ENCODE peak calls at places on chromosome 16, in six cellular contexts. K, V, F, L, E and Z are unnamed samples.

GRCh38 chr16:48971571-48972071 is 310.0 kb downstream of the CBLN1 start:
- DNase-seq in K (peak), V (no peak), F (no peak), L (no peak), E (no peak), Z (no peak)

GRCh38 chr16:31487720-31488629 is 5.1 kb downstream of the SLC5A2 start:
- DNase-seq in K (no peak), V (peak), F (no peak), L (peak), E (no peak), Z (no peak)

GRCh38 chr16:57938936-57939871 is 31.7 kb downstream of the CNGB1 start:
- DNase-seq in K (peak), V (no peak), F (no peak), L (peak), E (no peak), Z (no peak)

GRCh38 chr16:86609115-86609514 is 30.8 kb downstream of the FOXL1 start:
- DNase-seq in K (no peak), V (no peak), F (no peak), L (no peak), E (no peak), Z (no peak)

GRCh38 chr16:87664792-87665191 is 62.5 kb downstream of the JPH3 start:
- DNase-seq in K (no peak), V (no peak), F (no peak), L (no peak), E (no peak), Z (no peak)

GRCh38 chr16:83627996-83628395 is 179.8 kb upstream of the HSBP1 start:
- DNase-seq in K (no peak), V (no peak), F (no peak), L (peak), E (no peak), Z (no peak)

GRCh38 chr16:15952265-15952711 is 2.9 kb downstream of the ABCC1 start:
- DNase-seq in K (no peak), V (peak), F (no peak), L (peak), E (no peak), Z (no peak)

GRCh38 chr16:86391987-86392386 is 118.3 kb upstream of the FOXF1 start:
- DNase-seq in K (no peak), V (no peak), F (no peak), L (peak), E (no peak), Z (no peak)

GRCh38 chr16:22787456-22788189 is 26.3 kb upstream of the HS3ST2 start:
- DNase-seq in K (no peak), V (peak), F (no peak), L (no peak), E (no peak), Z (peak)

GRCh38 chr16:53090591-53091507 is 36.1 kb downstream of the CHD9 start:
- DNase-seq in K (no peak), V (peak), F (no peak), L (peak), E (peak), Z (no peak)

GRCh38 chr16:65660390-65660789 is 538.5 kb upstream of the CDH11 start:
- DNase-seq in K (no peak), V (no peak), F (no peak), L (no peak), E (no peak), Z (no peak)

GRCh38 chr16:8849411-8850011 is 19.3 kb downstream of the CARHSP1 start:
- DNase-seq in K (no peak), V (peak), F (no peak), L (no peak), E (no peak), Z (no peak)

GRCh38 chr16:9092963-9093477 is 1.6 kb downstream of the HAPSTR1 start:
- DNase-seq in K (no peak), V (peak), F (no peak), L (peak), E (no peak), Z (no peak)

GRCh38 chr16:82671743-82672142 is 45.0 kb downstream of the CDH13 start:
- DNase-seq in K (no peak), V (no peak), F (no peak), L (no peak), E (no peak), Z (no peak)

GRCh38 chr16:19582050-19582784 is 26.7 kb downstream of the VPS35L start:
- DNase-seq in K (no peak), V (no peak), F (no peak), L (no peak), E (no peak), Z (no peak)

GRCh38 chr16:51095114-51095872 is 55.8 kb downstream of the SALL1 start:
- DNase-seq in K (no peak), V (no peak), F (no peak), L (no peak), E (no peak), Z (no peak)

GRCh38 chr16:79358188-79358587 is 242.3 kb downstream of the MAF start:
- DNase-seq in K (no peak), V (no peak), F (no peak), L (no peak), E (no peak), Z (no peak)

GRCh38 chr16:88803264-88803987 is at the start of gene CDT1:
- DNase-seq in K (peak), V (peak), F (peak), L (peak), E (no peak), Z (no peak)

GRCh38 chr16:58732545-58733247 is 1.4 kb downstream of the GOT2 start:
- DNase-seq in K (no peak), V (no peak), F (no peak), L (peak), E (no peak), Z (no peak)

GRCh38 chr16:8924214-8924613 is 39.5 kb downstream of the USP7 start:
- DNase-seq in K (no peak), V (no peak), F (no peak), L (no peak), E (no peak), Z (no peak)

GRCh38 chr16:10335681-10336080 is 50.2 kb upstream of the ATF7IP2 start:
- DNase-seq in K (no peak), V (no peak), F (no peak), L (no peak), E (no peak), Z (no peak)

GRCh38 chr16:56041556-56042140 is 149.6 kb upstream of the GNAO1 start:
- DNase-seq in K (peak), V (peak), F (peak), L (no peak), E (no peak), Z (no peak)

GRCh38 chr16:50457423-50457822 is 88.6 kb upstream of the BRD7 start:
- DNase-seq in K (no peak), V (no peak), F (no peak), L (no peak), E (no peak), Z (no peak)

GRCh38 chr16:20944861-20945390 is 44.4 kb downstream of the LYRM1 start:
- DNase-seq in K (no peak), V (no peak), F (peak), L (peak), E (no peak), Z (no peak)

DNA sequence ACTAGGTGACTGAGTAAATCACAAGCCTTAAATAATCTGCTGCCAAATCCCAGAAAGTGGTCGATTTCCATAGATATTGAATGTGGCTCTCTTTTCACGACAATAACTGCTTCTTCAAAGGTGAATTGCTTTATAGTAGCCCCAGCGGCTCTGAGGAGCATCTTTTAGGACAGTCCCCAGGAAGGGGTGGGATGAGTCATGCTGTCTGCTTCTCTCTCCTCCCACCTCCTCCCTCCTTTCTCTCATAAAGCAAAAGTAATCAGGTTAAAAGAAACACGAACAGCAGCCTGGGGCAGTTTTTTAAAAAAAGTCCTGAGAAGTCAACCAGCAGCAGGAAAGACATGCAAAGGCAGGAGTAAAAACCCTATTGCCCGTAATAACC is 1.8 kb downstream of the KIAA0513 start:
- DNase-seq in K (no peak), V (peak), F (peak), L (no peak), E (peak), Z (no peak)
- H3K9ac ChIP-seq in K (no peak), V (peak), F (no peak), L (no peak), E (no peak), Z (no peak)

DNA sequence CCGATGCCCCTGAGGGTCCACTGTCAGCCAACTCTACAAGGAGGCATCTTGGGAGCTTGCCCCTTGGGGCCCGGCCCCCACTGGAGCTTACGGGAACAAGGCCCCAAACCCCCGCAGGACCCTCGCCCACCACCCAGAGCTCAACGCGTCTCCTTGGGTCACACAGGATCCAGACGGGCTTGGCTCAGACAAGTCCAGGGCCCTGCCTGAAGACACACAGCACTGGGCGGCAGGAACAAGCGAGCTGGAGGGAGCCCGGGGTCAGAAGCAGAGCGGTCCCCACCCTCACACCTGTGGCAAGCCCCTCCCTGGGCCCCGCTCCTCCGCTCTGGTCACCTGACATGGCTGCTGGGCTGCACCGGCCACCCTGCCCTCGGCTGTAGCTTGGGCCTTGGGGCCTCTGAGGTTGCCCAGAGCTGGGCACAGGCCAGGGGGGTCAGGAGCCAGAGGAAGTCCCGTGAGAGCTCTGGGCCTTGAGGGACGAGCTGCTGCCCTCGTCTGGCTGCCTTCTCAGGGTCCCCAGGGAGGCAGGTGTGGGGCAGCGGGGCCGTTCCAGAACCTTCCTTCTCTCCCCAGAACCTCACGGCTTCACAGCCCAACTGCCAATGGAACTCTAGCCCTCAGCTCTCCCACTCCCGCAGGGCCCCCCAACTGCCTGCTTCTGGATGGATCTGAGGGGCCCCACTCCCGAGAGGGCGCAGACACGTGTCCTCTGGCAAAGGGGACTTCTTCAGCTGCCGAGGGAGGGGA is at the start of gene CCDC154:
- DNase-seq in K (no peak), V (no peak), F (no peak), L (no peak), E (no peak), Z (no peak)
- TF ChIP-seq POLR2AphosphoS5 in K (no peak), V (no peak), F (no peak), L (no peak), E (no peak), Z (no peak)

DNA sequence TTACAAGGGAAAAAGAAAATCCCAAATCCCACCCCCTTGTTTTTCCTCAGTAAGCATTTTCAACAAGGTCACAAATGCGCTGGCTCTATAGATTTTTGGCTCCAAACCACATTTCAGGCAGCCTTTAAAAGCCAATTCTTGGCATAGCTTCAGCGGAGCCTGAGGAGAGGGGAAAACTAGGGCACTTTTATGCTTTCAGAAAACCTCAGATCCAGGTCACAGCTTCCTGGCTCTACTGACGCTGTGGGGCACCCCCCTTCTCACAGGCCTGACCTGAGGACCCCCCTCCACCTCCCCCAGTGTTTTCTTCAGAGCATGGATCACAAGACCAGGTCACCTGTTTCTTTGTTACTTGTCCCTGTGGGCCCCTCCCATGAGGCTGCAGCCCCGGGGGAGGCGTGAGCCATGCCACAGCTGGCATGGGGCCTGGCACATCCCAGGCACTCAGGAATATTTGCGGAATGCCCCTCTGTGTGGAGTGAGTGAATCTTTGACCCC is 30.1 kb upstream of the MTSS2 start:
- DNase-seq in K (no peak), V (peak), F (no peak), L (no peak), E (no peak), Z (no peak)
- H3K9ac ChIP-seq in K (no peak), V (peak), F (no peak), L (no peak), E (no peak), Z (peak)

DNA sequence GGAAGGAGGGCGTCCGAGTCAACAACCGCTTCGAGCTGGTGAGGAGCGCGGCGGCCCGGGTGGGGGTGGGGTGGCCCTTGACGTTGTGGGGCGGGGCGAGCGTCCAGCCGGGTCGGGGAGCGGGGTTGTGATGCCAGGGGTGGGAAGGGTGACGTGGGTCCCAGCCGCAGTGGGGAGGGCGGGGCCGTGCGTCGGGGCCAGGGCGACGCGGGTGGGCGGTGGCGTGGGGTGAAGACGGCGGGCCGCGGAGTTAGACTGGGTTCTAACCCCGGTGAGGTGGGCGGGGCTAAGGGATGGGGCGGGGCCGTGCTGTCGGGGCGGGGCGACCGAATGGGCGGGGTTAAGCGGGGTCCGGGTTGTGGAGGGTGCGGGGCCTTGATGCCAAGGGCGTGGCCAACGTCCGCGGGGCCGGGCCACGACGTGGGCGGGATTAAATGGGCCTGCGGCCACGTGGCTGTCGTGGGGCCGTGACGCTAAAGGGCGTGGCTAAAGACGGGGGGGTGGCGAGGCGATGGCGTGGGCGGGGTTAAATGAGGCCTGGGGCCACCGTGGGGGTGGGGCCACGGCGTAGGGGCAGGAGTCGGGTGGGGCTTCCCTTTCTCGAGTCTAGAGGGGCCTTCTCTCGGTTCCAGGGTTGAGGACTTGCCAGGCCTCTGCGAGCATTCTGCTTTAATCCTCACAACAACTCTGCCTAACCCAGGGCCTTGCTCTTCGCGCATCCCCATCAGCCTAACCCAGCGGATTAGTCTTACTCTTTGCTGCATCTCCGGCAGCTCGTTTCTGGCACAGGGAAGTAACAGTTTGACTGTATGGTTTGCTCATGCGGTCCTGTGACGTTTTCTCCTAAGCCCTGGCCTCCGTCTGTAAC is 664 bp downstream of the TCF25 start:
- DNase-seq in K (peak), V (peak), F (peak), L (peak), E (peak), Z (peak)
- TF ChIP-seq POLR2AphosphoS5 in K (no peak), V (no peak), F (no peak), L (no peak), E (peak), Z (no peak)

DNA sequence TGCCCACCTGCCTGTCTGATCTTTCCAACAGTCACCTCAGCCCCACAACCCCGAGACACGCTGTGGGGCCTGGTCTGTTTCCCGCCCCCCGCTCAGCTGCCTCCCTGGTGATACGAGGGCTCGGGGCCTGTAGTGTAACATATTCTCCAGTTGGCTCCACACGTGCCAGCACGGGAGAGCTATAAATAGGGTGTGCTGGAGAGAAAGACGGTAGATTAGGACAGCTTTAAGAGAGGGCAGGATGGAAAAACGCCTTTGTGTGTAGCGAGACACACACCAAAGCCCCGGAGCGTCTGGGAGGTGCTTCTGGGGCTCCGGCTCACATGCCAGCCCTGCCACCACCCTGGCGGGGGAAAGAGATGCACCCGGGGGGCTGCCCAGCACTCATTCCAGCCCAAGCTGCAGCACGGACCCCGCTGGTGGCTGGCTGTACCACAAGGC is 7.4 kb upstream of the MTSS2 start:
- DNase-seq in K (no peak), V (no peak), F (no peak), L (no peak), E (no peak), Z (no peak)
- H3K9ac ChIP-seq in K (no peak), V (peak), F (peak), L (no peak), E (no peak), Z (no peak)